ENCODE peak calls at places on chromosomes 4 and X, in ten cellular contexts. O is sigmoid colon, T is tibial nerve, L is HCT116, Q is H1, U is suprapubic skin, Z is body of pancreas, H is IMR-90, R is ovary, B is K562. E is an unnamed sample.

GRCh38 chrX:135112096-135112729 is 8.1 kb downstream of the ETDB start:
- DNase-seq in O (no peak), T (no peak), L (peak; percentile 32), Q (no peak), U (no peak), Z (peak; percentile 40), H (peak; percentile 31), R (no peak), B (no peak), E (no peak)

GRCh38 chr4:40957281-40957680 is 207.5 kb downstream of the NSUN7 start:
- DNase-seq in O (no peak), T (no peak), L (no peak), Q (no peak), U (no peak), Z (no peak), H (no peak), R (no peak), B (no peak), E (no peak)

GRCh38 chr4:155787113-155787710 is 28.4 kb downstream of the GUCY1B1 start:
- DNase-seq in O (no peak), T (no peak), L (peak; percentile 44), Q (no peak), U (no peak), Z (peak; percentile 61), H (peak; percentile 70), R (no peak), B (no peak), E (no peak)

GRCh38 chrX:47420967-47421366 is 50.6 kb downstream of the ZNF157 start:
- DNase-seq in O (no peak), T (no peak), L (no peak), Q (no peak), U (no peak), Z (no peak), H (no peak), R (no peak), B (no peak), E (no peak)

GRCh38 chr4:139808381-139809206 is 143.0 kb downstream of the MGST2 start:
- DNase-seq in O (no peak), T (no peak), L (no peak), Q (no peak), U (no peak), Z (no peak), H (peak; percentile 17), R (no peak), B (no peak), E (no peak)

GRCh38 chr4:21507439-21507838 is 441.1 kb downstream of the KCNIP4 start:
- DNase-seq in O (no peak), T (no peak), L (no peak), Q (no peak), U (no peak), Z (no peak), H (no peak), R (no peak), B (no peak), E (no peak)

GRCh38 chrX:155127465-155127864 is 56.2 kb downstream of the BRCC3 start:
- DNase-seq in O (no peak), T (no peak), L (no peak), Q (no peak), U (no peak), Z (no peak), H (no peak), R (no peak), B (no peak), E (no peak)

GRCh38 chr4:5139141-5139540 is 87.9 kb downstream of the STK32B start:
- DNase-seq in O (no peak), T (no peak), L (no peak), Q (no peak), U (no peak), Z (no peak), H (no peak), R (no peak), B (no peak), E (no peak)

GRCh38 chr4:133385161-133385954 is 236.3 kb downstream of the PCDH10 start:
- DNase-seq in O (no peak), T (no peak), L (no peak), Q (no peak), U (no peak), Z (no peak), H (no peak), R (no peak), B (no peak), E (no peak)
- TF ChIP-seq CTCF in O (no peak), T (no peak), L (no peak), Q (no peak), U (no peak), Z (no peak), H (no peak), R (no peak), B (no peak), E (no peak)

DNA sequence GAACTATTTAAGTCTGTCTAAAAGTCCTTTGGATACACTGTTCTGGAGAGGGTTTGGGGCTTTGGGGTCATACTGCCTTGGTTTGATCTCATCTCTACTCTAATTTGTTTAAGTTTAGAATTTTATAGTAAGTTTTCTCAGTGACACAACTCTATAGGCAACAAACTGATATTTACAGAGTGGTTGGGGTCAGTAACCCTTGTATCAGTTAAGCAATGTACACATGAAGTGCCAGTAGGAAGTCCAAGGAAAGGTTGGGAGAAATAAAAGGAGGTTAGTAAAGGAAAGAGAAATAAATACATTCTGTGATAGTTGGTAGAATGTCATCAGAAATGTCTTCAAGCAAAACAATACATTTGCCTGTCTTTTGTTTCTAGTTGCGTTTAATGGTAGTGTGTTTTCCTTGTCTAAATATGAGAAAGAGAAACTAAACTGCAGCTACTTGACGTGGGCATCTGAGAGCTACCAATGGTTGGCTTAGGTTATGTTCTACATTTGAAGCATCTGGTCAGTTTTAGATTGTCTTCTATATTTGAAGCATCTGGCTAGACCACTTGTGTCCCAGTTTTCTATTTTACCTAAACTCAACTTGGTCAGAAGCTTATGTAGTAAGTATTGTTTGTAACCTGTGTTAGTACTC is 6.9 kb downstream of the ATP7A start:
- DNase-seq in O (no peak), T (no peak), L (no peak), Q (no peak), U (no peak), Z (no peak), H (no peak), R (no peak), B (no peak), E (no peak)
- H3K36me3 ChIP-seq in O (no peaks in the 10 kb centered on the region), T (no peaks in the 10 kb centered on the region), L (no peaks in the 10 kb centered on the region), Q (no peaks in the 10 kb centered on the region), U (no peaks in the 10 kb centered on the region), Z (no peaks in the 10 kb centered on the region), H (no peaks in the 10 kb centered on the region), R (no peaks in the 10 kb centered on the region), B (no peaks in the 10 kb centered on the region), E (no peaks in the 10 kb centered on the region)

DNA sequence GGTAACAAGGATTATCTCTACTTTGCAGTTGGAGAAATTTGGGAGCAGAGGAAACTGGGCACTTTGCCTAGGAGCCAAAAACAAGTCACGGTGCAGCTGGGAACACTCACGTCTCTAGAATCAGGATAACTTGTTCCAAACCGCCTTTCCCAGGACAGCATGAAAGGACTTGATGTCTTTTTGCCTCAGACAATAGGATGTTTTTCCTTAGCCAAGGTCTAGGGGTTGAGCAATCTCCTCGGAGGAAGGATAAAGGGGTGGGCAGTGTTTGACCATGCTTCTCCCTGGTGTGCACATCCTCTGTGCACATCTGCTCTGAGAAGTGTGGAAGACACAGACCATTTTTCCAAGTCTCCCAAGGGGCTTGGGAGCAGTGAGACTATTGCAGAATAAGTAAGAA is 1.7 kb upstream of the SPARCL1 start:
- DNase-seq in O (peak; percentile 95), T (peak; percentile 62), L (no peak), Q (no peak), U (peak; percentile 77), Z (peak; percentile 52), H (peak; percentile 27), R (peak; percentile 81), B (no peak), E (no peak)
- TF ChIP-seq POLR2A in O (peak; percentile 49), T (peak; percentile 32), L (no peak), Q (no peak), U (no peak), Z (no peak), H (no peak), R (no peak), B (no peak), E (no peak)

GRCh38 chr4:138501614-138502013 is 259.5 kb upstream of the SLC7A11 start:
- DNase-seq in O (no peak), T (no peak), L (no peak), Q (no peak), U (no peak), Z (no peak), H (no peak), R (no peak), B (no peak), E (no peak)

GRCh38 chr4:138494931-138495330 is 252.8 kb upstream of the SLC7A11 start:
- DNase-seq in O (no peak), T (no peak), L (peak; percentile 13), Q (peak; percentile 51), U (no peak), Z (no peak), H (peak; percentile 46), R (no peak), B (no peak), E (no peak)

GRCh38 chr4:138500869-138501268 is 258.7 kb upstream of the SLC7A11 start:
- DNase-seq in O (no peak), T (no peak), L (no peak), Q (no peak), U (no peak), Z (no peak), H (no peak), R (no peak), B (no peak), E (no peak)

GRCh38 chr4:138499627-138500026 is 257.5 kb upstream of the SLC7A11 start:
- DNase-seq in O (no peak), T (no peak), L (no peak), Q (no peak), U (no peak), Z (peak; percentile 12), H (no peak), R (no peak), B (no peak), E (no peak)
- TF ChIP-seq CTCF in O (no peak), T (no peak), L (no peak), Q (peak; percentile 3), U (no peak), Z (no peak), H (no peak), R (no peak), B (no peak), E (no peak)

GRCh38 chrX:74280759-74281158 is 23.2 kb upstream of the ZCCHC13 start:
- DNase-seq in O (no peak), T (no peak), L (no peak), Q (no peak), U (no peak), Z (no peak), H (no peak), R (no peak), B (no peak), E (no peak)
- H3K36me3 ChIP-seq in O (peaks cover 22% of the 10 kb centered on the region), T (no peaks in the 10 kb centered on the region), L (peaks cover 22% of the 10 kb centered on the region), Q (peaks cover 11% of the 10 kb centered on the region), U (peaks cover 46% of the 10 kb centered on the region), Z (no peaks in the 10 kb centered on the region), H (peaks cover 34% of the 10 kb centered on the region), R (no peaks in the 10 kb centered on the region), B (peaks cover 73% of the 10 kb centered on the region), E (no peaks in the 10 kb centered on the region)

DNA sequence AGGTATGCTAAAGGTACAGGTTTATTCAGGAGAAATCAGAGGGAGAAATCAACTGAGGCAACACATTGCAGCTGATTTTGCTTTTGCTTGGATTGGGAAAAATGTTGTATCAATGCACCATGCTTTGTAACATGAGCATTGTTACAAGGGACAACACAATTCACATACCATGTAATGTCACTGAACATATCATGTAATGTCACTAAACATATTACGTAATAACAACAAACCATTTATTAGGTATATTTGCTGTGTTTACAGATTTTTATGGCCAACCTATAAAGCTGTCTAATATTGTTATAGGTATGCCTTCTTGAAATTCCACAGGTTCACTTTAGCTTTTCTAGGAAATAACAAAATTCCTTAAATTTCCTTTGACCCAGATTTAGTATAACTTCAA is 5.0 kb upstream of the HERC3 start:
- DNase-seq in O (no peak), T (no peak), L (no peak), Q (no peak), U (no peak), Z (no peak), H (no peak), R (no peak), B (no peak), E (no peak)
- TF ChIP-seq POLR2A in O (no peak), T (no peak), L (no peak), Q (no peak), U (no peak), Z (no peak), H (no peak), R (no peak), B (no peak), E (no peak)